ENCODE peak calls at places on chromosomes 4 and X, in six cellular contexts. One of them, this sample, is unnamed.

GRCh38 chr4:40555176-40555900 is 74.3 kb downstream of the RBM47 start:
- DNase-seq in NCI-H510A: no peak
- DNase-seq in GM12865: no peak
- DNase-seq in NCI-H1105: no peak
- DNase-seq in suprapubic skin: no peak
- DNase-seq in SW480: no peak
- DNase-seq in this sample: no peak

GRCh38 chrX:53050841-53051240 is 2.3 kb downstream of the GPR173 start:
- DNase-seq in SW480: no peak
- DNase-seq in NCI-H1105: no peak
- DNase-seq in suprapubic skin: no peak
- DNase-seq in NCI-H510A: no peak
- DNase-seq in GM12865: no peak
- DNase-seq in this sample: no peak

GRCh38 chr4:67712650-67713530 is 11.9 kb upstream of the UBA6 start:
- DNase-seq in GM12865: no peak
- DNase-seq in NCI-H510A: no peak
- DNase-seq in suprapubic skin: no peak
- DNase-seq in NCI-H1105: no peak
- DNase-seq in SW480: no peak
- DNase-seq in this sample: no peak

GRCh38 chrX:40504801-40505605 is 75.8 kb upstream of the ATP6AP2 start:
- DNase-seq in GM12865: peak
- DNase-seq in NCI-H510A: no peak
- DNase-seq in SW480: peak
- DNase-seq in suprapubic skin: no peak
- DNase-seq in NCI-H1105: no peak
- DNase-seq in this sample: no peak

GRCh38 chrX:77426811-77427210 is 20.4 kb upstream of the FGF16 start:
- DNase-seq in NCI-H510A: no peak
- DNase-seq in suprapubic skin: no peak
- DNase-seq in SW480: no peak
- DNase-seq in GM12865: no peak
- DNase-seq in NCI-H1105: no peak
- DNase-seq in this sample: no peak

GRCh38 chrX:345020-345925 is 26.7 kb upstream of the GTPBP6 start:
- DNase-seq in GM12865: no peak
- DNase-seq in NCI-H1105: no peak
- DNase-seq in NCI-H510A: no peak
- DNase-seq in SW480: no peak
- DNase-seq in suprapubic skin: peak
- DNase-seq in this sample: no peak

GRCh38 chr4:38210396-38211114 is 250.4 kb downstream of the PTTG2 start:
- DNase-seq in SW480: no peak
- DNase-seq in NCI-H510A: no peak
- DNase-seq in GM12865: no peak
- DNase-seq in suprapubic skin: no peak
- DNase-seq in NCI-H1105: no peak
- DNase-seq in this sample: no peak

GRCh38 chr4:120080533-120080932 is 13.9 kb upstream of the MAD2L1 start:
- DNase-seq in NCI-H510A: no peak
- DNase-seq in suprapubic skin: no peak
- DNase-seq in NCI-H1105: no peak
- DNase-seq in SW480: no peak
- DNase-seq in GM12865: no peak
- DNase-seq in this sample: no peak

GRCh38 chr4:164442167-164442566 is 311.8 kb upstream of the SMIM31 start:
- DNase-seq in GM12865: no peak
- DNase-seq in NCI-H1105: no peak
- DNase-seq in NCI-H510A: no peak
- DNase-seq in SW480: no peak
- DNase-seq in suprapubic skin: no peak
- DNase-seq in this sample: no peak

GRCh38 chrX:150731795-150732194 is 38.6 kb downstream of the MTMR1 start:
- DNase-seq in NCI-H1105: no peak
- DNase-seq in SW480: no peak
- DNase-seq in suprapubic skin: no peak
- DNase-seq in NCI-H510A: no peak
- DNase-seq in GM12865: no peak
- DNase-seq in this sample: no peak

GRCh38 chrX:68292471-68292870 is 140.8 kb downstream of the OPHN1 start:
- DNase-seq in suprapubic skin: no peak
- DNase-seq in GM12865: no peak
- DNase-seq in NCI-H510A: no peak
- DNase-seq in SW480: no peak
- DNase-seq in NCI-H1105: no peak
- DNase-seq in this sample: no peak

GRCh38 chr4:87188063-87188462 is 32.4 kb downstream of the KLHL8 start:
- DNase-seq in GM12865: no peak
- DNase-seq in suprapubic skin: no peak
- DNase-seq in NCI-H1105: no peak
- DNase-seq in NCI-H510A: no peak
- DNase-seq in SW480: no peak
- DNase-seq in this sample: no peak

GRCh38 chrX:96650023-96650422 is 34.6 kb upstream of the DIAPH2 start:
- DNase-seq in NCI-H1105: no peak
- DNase-seq in GM12865: peak
- DNase-seq in SW480: no peak
- DNase-seq in NCI-H510A: no peak
- DNase-seq in suprapubic skin: no peak
- DNase-seq in this sample: no peak

GRCh38 chr4:121742794-121743193 is 22.2 kb downstream of the SMIM43 start:
- DNase-seq in NCI-H1105: no peak
- DNase-seq in GM12865: no peak
- DNase-seq in NCI-H510A: no peak
- DNase-seq in SW480: no peak
- DNase-seq in suprapubic skin: no peak
- DNase-seq in this sample: no peak

GRCh38 chr4:108155373-108155772 is 13.4 kb downstream of the LEF1 start:
- DNase-seq in suprapubic skin: no peak
- DNase-seq in SW480: no peak
- DNase-seq in GM12865: peak
- DNase-seq in NCI-H1105: no peak
- DNase-seq in NCI-H510A: no peak
- DNase-seq in this sample: no peak

GRCh38 chr4:140730108-140730507 is 26.1 kb downstream of the TBC1D9 start:
- DNase-seq in suprapubic skin: no peak
- DNase-seq in NCI-H1105: no peak
- DNase-seq in SW480: no peak
- DNase-seq in NCI-H510A: no peak
- DNase-seq in GM12865: no peak
- DNase-seq in this sample: no peak

GRCh38 chrX:38138900-38139299 is 81.8 kb downstream of the SRPX start:
- DNase-seq in SW480: no peak
- DNase-seq in NCI-H510A: no peak
- DNase-seq in GM12865: no peak
- DNase-seq in NCI-H1105: no peak
- DNase-seq in suprapubic skin: no peak
- DNase-seq in this sample: no peak

GRCh38 chr4:25457053-25457715 is 80.1 kb downstream of the ANAPC4 start:
- DNase-seq in NCI-H1105: no peak
- DNase-seq in suprapubic skin: no peak
- DNase-seq in NCI-H510A: no peak
- DNase-seq in GM12865: no peak
- DNase-seq in SW480: no peak
- DNase-seq in this sample: no peak

GRCh38 chr4:55851885-55852284 is 1.6 kb upstream of the EXOC1 start:
- DNase-seq in NCI-H510A: no peak
- DNase-seq in SW480: peak
- DNase-seq in suprapubic skin: no peak
- DNase-seq in GM12865: no peak
- DNase-seq in NCI-H1105: no peak
- DNase-seq in this sample: no peak

GRCh38 chr4:140151700-140152014 is 2.3 kb downstream of the MAML3 start:
- DNase-seq in GM12865: no peak
- DNase-seq in SW480: peak
- DNase-seq in suprapubic skin: peak
- DNase-seq in NCI-H510A: peak
- DNase-seq in NCI-H1105: peak
- DNase-seq in this sample: peak

GRCh38 chr4:26022346-26022891 is 108.4 kb downstream of the SMIM20 start:
- DNase-seq in suprapubic skin: no peak
- DNase-seq in NCI-H1105: peak
- DNase-seq in GM12865: no peak
- DNase-seq in NCI-H510A: peak
- DNase-seq in SW480: peak
- DNase-seq in this sample: no peak

GRCh38 chr4:126957555-126958440 is 675.0 kb upstream of the INTU start:
- DNase-seq in suprapubic skin: no peak
- DNase-seq in GM12865: no peak
- DNase-seq in SW480: no peak
- DNase-seq in NCI-H1105: no peak
- DNase-seq in NCI-H510A: no peak
- DNase-seq in this sample: no peak

GRCh38 chrX:65750674-65751469 is 83.4 kb downstream of the MSN start:
- DNase-seq in GM12865: peak
- DNase-seq in NCI-H510A: no peak
- DNase-seq in suprapubic skin: no peak
- DNase-seq in NCI-H1105: no peak
- DNase-seq in SW480: no peak
- DNase-seq in this sample: no peak

GRCh38 chrX:9781941-9782340 is 4.3 kb upstream of the SHROOM2 start:
- DNase-seq in NCI-H510A: no peak
- DNase-seq in SW480: peak
- DNase-seq in NCI-H1105: no peak
- DNase-seq in GM12865: no peak
- DNase-seq in suprapubic skin: no peak
- DNase-seq in this sample: no peak

GRCh38 chr4:134567461-134567860 is 365.9 kb upstream of the PABPC4L start:
- DNase-seq in suprapubic skin: no peak
- DNase-seq in SW480: no peak
- DNase-seq in GM12865: no peak
- DNase-seq in NCI-H510A: no peak
- DNase-seq in NCI-H1105: no peak
- DNase-seq in this sample: no peak

GRCh38 chr4:78569291-78569821 is 17.8 kb downstream of the ANXA3 start:
- DNase-seq in suprapubic skin: no peak
- DNase-seq in SW480: no peak
- DNase-seq in NCI-H510A: no peak
- DNase-seq in GM12865: no peak
- DNase-seq in NCI-H1105: no peak
- DNase-seq in this sample: no peak

GRCh38 chrX:65841263-65841662 is 173.8 kb downstream of the MSN start:
- DNase-seq in SW480: no peak
- DNase-seq in NCI-H1105: no peak
- DNase-seq in suprapubic skin: no peak
- DNase-seq in NCI-H510A: no peak
- DNase-seq in GM12865: no peak
- DNase-seq in this sample: no peak

GRCh38 chr4:186685744-186686143 is 37.9 kb downstream of the FAT1 start:
- DNase-seq in NCI-H1105: no peak
- DNase-seq in suprapubic skin: no peak
- DNase-seq in SW480: peak
- DNase-seq in GM12865: no peak
- DNase-seq in NCI-H510A: no peak
- DNase-seq in this sample: no peak

GRCh38 chrX:150086371-150086770 is 148.1 kb upstream of the EOLA2 start:
- DNase-seq in GM12865: no peak
- DNase-seq in SW480: no peak
- DNase-seq in NCI-H1105: no peak
- DNase-seq in NCI-H510A: no peak
- DNase-seq in suprapubic skin: no peak
- DNase-seq in this sample: no peak

GRCh38 chrX:144586756-144587155 is 660.5 kb upstream of the SPANXN1 start:
- DNase-seq in GM12865: no peak
- DNase-seq in NCI-H1105: peak
- DNase-seq in NCI-H510A: no peak
- DNase-seq in suprapubic skin: no peak
- DNase-seq in SW480: no peak
- DNase-seq in this sample: peak

GRCh38 chr4:89269267-89269666 is 38.3 kb downstream of the GPRIN3 start:
- DNase-seq in NCI-H1105: no peak
- DNase-seq in GM12865: no peak
- DNase-seq in SW480: no peak
- DNase-seq in NCI-H510A: no peak
- DNase-seq in suprapubic skin: no peak
- DNase-seq in this sample: no peak

GRCh38 chr4:147589586-147589985 is 27.6 kb upstream of the TMEM184C start:
- DNase-seq in SW480: no peak
- DNase-seq in suprapubic skin: no peak
- DNase-seq in GM12865: no peak
- DNase-seq in NCI-H510A: no peak
- DNase-seq in NCI-H1105: no peak
- DNase-seq in this sample: no peak

GRCh38 chrX:77415161-77415560 is 32.0 kb upstream of the FGF16 start:
- DNase-seq in SW480: no peak
- DNase-seq in NCI-H1105: no peak
- DNase-seq in NCI-H510A: no peak
- DNase-seq in GM12865: no peak
- DNase-seq in suprapubic skin: no peak
- DNase-seq in this sample: no peak

GRCh38 chrX:136255543-136255942 is 4.3 kb upstream of the MAP7D3 start:
- DNase-seq in NCI-H1105: no peak
- DNase-seq in NCI-H510A: no peak
- DNase-seq in SW480: no peak
- DNase-seq in GM12865: no peak
- DNase-seq in suprapubic skin: no peak
- DNase-seq in this sample: no peak

This sample was measured in RWPE2.